ENCODE peak calls at places on chromosomes 12 and 14, in six cellular contexts. One of them, this sample, is unnamed.

GRCh38 chr12:93776581-93777018 is 99.4 kb downstream of the CRADD start:
- DNase-seq in lung: no peak
- DNase-seq in cardiac muscle cell: no peak
- DNase-seq in glutamatergic neuron: no peak
- DNase-seq in GM10248: no peak
- DNase-seq in astrocyte of the spinal cord: peak
- DNase-seq in this sample: no peak

GRCh38 chr14:106317593-106317992 is 791.2 kb downstream of the TMEM121 start:
- DNase-seq in lung: no peak
- DNase-seq in cardiac muscle cell: no peak
- DNase-seq in glutamatergic neuron: no peak
- DNase-seq in GM10248: no peak
- DNase-seq in astrocyte of the spinal cord: no peak
- DNase-seq in this sample: no peak

GRCh38 chr14:54152351-54152750 is 195.7 kb upstream of the BMP4 start:
- DNase-seq in lung: no peak
- DNase-seq in cardiac muscle cell: no peak
- DNase-seq in glutamatergic neuron: no peak
- DNase-seq in GM10248: no peak
- DNase-seq in astrocyte of the spinal cord: no peak
- DNase-seq in this sample: no peak

GRCh38 chr12:71685312-71685906 is 473 bp upstream of the TMEM19 start:
- DNase-seq in lung: no peak
- DNase-seq in cardiac muscle cell: no peak
- DNase-seq in glutamatergic neuron: no peak
- DNase-seq in GM10248: no peak
- DNase-seq in astrocyte of the spinal cord: no peak
- DNase-seq in this sample: no peak

GRCh38 chr12:44874981-44875416 is 1.1 kb downstream of the NELL2 start:
- DNase-seq in lung: no peak
- DNase-seq in cardiac muscle cell: no peak
- DNase-seq in glutamatergic neuron: no peak
- DNase-seq in GM10248: peak
- DNase-seq in astrocyte of the spinal cord: no peak
- DNase-seq in this sample: no peak

GRCh38 chr14:100623961-100624360 is 36.7 kb upstream of the BEGAIN start:
- DNase-seq in lung: no peak
- DNase-seq in cardiac muscle cell: no peak
- DNase-seq in glutamatergic neuron: no peak
- DNase-seq in GM10248: no peak
- DNase-seq in astrocyte of the spinal cord: no peak
- DNase-seq in this sample: no peak

GRCh38 chr14:36771256-36771655 is 109.6 kb downstream of the PAX9 start:
- DNase-seq in lung: no peak
- DNase-seq in cardiac muscle cell: no peak
- DNase-seq in glutamatergic neuron: no peak
- DNase-seq in GM10248: no peak
- DNase-seq in astrocyte of the spinal cord: no peak
- DNase-seq in this sample: no peak

GRCh38 chr12:6229224-6229748 is 29.1 kb downstream of the CD9 start:
- DNase-seq in lung: no peak
- DNase-seq in cardiac muscle cell: no peak
- DNase-seq in glutamatergic neuron: no peak
- DNase-seq in GM10248: no peak
- DNase-seq in astrocyte of the spinal cord: no peak
- DNase-seq in this sample: no peak

GRCh38 chr12:120397827-120398563 is 29.0 kb upstream of the MSI1 start:
- DNase-seq in lung: no peak
- DNase-seq in cardiac muscle cell: no peak
- DNase-seq in glutamatergic neuron: no peak
- DNase-seq in GM10248: no peak
- DNase-seq in astrocyte of the spinal cord: peak
- DNase-seq in this sample: no peak

GRCh38 chr14:69719501-69719951 is 47.4 kb upstream of the SRSF5 start:
- DNase-seq in lung: no peak
- DNase-seq in cardiac muscle cell: no peak
- DNase-seq in glutamatergic neuron: no peak
- DNase-seq in GM10248: no peak
- DNase-seq in astrocyte of the spinal cord: peak
- DNase-seq in this sample: no peak

GRCh38 chr12:93106910-93107309 is 177.8 kb upstream of the EEA1 start:
- DNase-seq in lung: no peak
- DNase-seq in cardiac muscle cell: no peak
- DNase-seq in glutamatergic neuron: no peak
- DNase-seq in GM10248: no peak
- DNase-seq in astrocyte of the spinal cord: no peak
- DNase-seq in this sample: no peak

GRCh38 chr14:61063461-61063860 is 82.4 kb downstream of the SLC38A6 start:
- DNase-seq in lung: no peak
- DNase-seq in cardiac muscle cell: no peak
- DNase-seq in glutamatergic neuron: no peak
- DNase-seq in GM10248: no peak
- DNase-seq in astrocyte of the spinal cord: no peak
- DNase-seq in this sample: no peak

GRCh38 chr12:125021771-125022170 is 28.3 kb downstream of the BRI3BP start:
- DNase-seq in lung: no peak
- DNase-seq in cardiac muscle cell: no peak
- DNase-seq in glutamatergic neuron: no peak
- DNase-seq in GM10248: no peak
- DNase-seq in astrocyte of the spinal cord: no peak
- DNase-seq in this sample: no peak

GRCh38 chr12:38704455-38704854 is 200.9 kb downstream of the CPNE8 start:
- DNase-seq in lung: no peak
- DNase-seq in cardiac muscle cell: no peak
- DNase-seq in glutamatergic neuron: no peak
- DNase-seq in GM10248: no peak
- DNase-seq in astrocyte of the spinal cord: no peak
- DNase-seq in this sample: no peak

GRCh38 chr12:8678661-8679111 is 16.1 kb upstream of the MFAP5 start:
- DNase-seq in lung: no peak
- DNase-seq in cardiac muscle cell: no peak
- DNase-seq in glutamatergic neuron: no peak
- DNase-seq in GM10248: no peak
- DNase-seq in astrocyte of the spinal cord: peak
- DNase-seq in this sample: no peak

GRCh38 chr12:68932123-68932700 is 759 bp downstream of the CPM start:
- DNase-seq in lung: peak
- DNase-seq in cardiac muscle cell: no peak
- DNase-seq in glutamatergic neuron: no peak
- DNase-seq in GM10248: peak
- DNase-seq in astrocyte of the spinal cord: no peak
- DNase-seq in this sample: no peak

GRCh38 chr12:39723831-39724230 is 104.2 kb upstream of the ABCD2 start:
- DNase-seq in lung: no peak
- DNase-seq in cardiac muscle cell: no peak
- DNase-seq in glutamatergic neuron: peak
- DNase-seq in GM10248: no peak
- DNase-seq in astrocyte of the spinal cord: peak
- DNase-seq in this sample: no peak

GRCh38 chr12:107337354-107338095 is 244.2 kb upstream of the CRY1 start:
- DNase-seq in lung: no peak
- DNase-seq in cardiac muscle cell: no peak
- DNase-seq in glutamatergic neuron: no peak
- DNase-seq in GM10248: no peak
- DNase-seq in astrocyte of the spinal cord: peak
- DNase-seq in this sample: no peak

GRCh38 chr14:61569783-61570182 is 125.5 kb upstream of the HIF1A start:
- DNase-seq in lung: peak
- DNase-seq in cardiac muscle cell: no peak
- DNase-seq in glutamatergic neuron: no peak
- DNase-seq in GM10248: no peak
- DNase-seq in astrocyte of the spinal cord: peak
- DNase-seq in this sample: no peak

GRCh38 chr12:71594214-71594948 is 69.3 kb downstream of the ZFC3H1 start:
- DNase-seq in lung: no peak
- DNase-seq in cardiac muscle cell: peak
- DNase-seq in glutamatergic neuron: no peak
- DNase-seq in GM10248: no peak
- DNase-seq in astrocyte of the spinal cord: no peak
- DNase-seq in this sample: no peak

DNA sequence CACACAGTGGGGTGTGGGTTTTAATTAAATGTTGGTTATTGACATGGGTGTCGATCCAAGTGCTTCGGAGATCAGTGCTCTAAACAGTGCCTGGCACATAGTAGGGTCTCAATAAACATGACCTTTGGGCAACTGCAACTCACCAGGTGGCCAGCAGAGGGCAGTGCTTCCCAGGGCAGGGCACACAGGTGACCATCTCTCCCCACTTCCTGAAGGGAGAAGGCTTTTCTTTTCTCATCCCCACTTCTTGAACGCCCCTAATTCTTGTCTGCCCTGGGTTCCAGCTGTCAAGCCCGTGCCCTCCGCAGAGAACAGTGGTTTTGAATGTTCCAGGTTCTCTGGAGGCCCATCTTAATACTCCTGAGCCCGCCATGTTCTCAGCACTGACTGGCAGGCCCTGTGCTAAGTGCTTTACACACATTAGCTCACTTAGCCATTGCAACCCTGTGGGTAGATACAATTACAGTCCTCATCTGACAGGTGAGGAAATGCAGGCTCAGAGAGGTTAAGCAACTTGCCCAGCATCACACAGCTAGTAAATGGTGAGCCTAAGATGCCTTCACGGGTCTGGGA is 16.3 kb downstream of the RAPGEF3 start:
- DNase-seq in lung: peak
- DNase-seq in cardiac muscle cell: no peak
- DNase-seq in glutamatergic neuron: peak
- DNase-seq in GM10248: peak
- DNase-seq in astrocyte of the spinal cord: peak
- DNase-seq in this sample: no peak
- TF ChIP-seq CTCF in lung: peak
- TF ChIP-seq CTCF in cardiac muscle cell: peak
- TF ChIP-seq CTCF in glutamatergic neuron: peak
- TF ChIP-seq CTCF in GM10248: peak
- TF ChIP-seq CTCF in astrocyte of the spinal cord: peak
- TF ChIP-seq CTCF in this sample: peak

DNA sequence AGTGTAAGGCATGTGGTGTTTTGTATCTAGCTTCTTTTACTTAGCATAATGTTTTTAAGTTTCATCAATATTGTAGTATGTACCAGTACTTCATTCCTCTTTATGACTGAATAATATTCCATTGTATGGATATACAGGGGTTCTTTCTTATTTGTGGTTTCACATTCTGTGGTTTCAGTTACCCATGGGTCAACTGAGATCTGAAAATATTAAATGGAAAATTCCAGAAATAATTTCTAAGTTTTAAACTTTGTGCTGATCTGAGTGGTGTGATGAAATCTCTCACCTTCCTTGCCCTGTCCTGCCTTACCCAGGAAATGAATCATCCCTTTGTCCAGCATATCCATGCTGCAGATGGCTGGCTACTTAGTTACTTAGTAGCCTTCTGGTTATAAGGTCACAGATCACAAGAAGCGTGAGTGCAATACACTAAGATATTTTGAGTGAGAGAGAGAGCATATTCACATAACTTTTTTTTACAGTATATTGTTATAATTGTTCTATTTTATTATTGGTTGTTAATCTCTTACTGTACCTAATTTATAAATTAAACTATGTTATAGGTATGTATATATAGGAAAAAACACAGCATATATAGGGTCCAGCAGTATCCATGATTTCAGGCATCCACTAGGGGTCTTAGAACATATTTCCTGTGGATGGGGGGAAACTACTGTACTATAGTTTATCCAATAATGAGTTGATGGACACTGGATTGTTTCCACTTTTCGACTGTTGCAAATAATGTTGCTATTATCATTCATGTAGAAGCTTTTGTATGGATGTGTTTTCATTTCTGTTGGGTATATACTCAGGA is 59.6 kb upstream of the LRTM2 start:
- DNase-seq in lung: no peak
- DNase-seq in cardiac muscle cell: no peak
- DNase-seq in glutamatergic neuron: no peak
- DNase-seq in GM10248: no peak
- DNase-seq in astrocyte of the spinal cord: peak
- DNase-seq in this sample: no peak
- TF ChIP-seq CTCF in lung: no peak
- TF ChIP-seq CTCF in cardiac muscle cell: no peak
- TF ChIP-seq CTCF in glutamatergic neuron: no peak
- TF ChIP-seq CTCF in GM10248: no peak
- TF ChIP-seq CTCF in astrocyte of the spinal cord: no peak
- TF ChIP-seq CTCF in this sample: no peak

GRCh38 chr12:642633-643477 is 20.4 kb downstream of the NINJ2 start:
- DNase-seq in lung: peak
- DNase-seq in cardiac muscle cell: peak
- DNase-seq in glutamatergic neuron: peak
- DNase-seq in GM10248: peak
- DNase-seq in astrocyte of the spinal cord: peak
- DNase-seq in this sample: no peak
- TF ChIP-seq CTCF in lung: no peak
- TF ChIP-seq CTCF in cardiac muscle cell: peak
- TF ChIP-seq CTCF in glutamatergic neuron: peak
- TF ChIP-seq CTCF in GM10248: peak
- TF ChIP-seq CTCF in astrocyte of the spinal cord: peak
- TF ChIP-seq CTCF in this sample: peak

GRCh38 chr14:94408546-94409095 is 20.2 kb upstream of the SERPINA1 start:
- DNase-seq in lung: no peak
- DNase-seq in cardiac muscle cell: no peak
- DNase-seq in glutamatergic neuron: no peak
- DNase-seq in GM10248: no peak
- DNase-seq in astrocyte of the spinal cord: no peak
- DNase-seq in this sample: peak

GRCh38 chr14:94411638-94412037 is 23.2 kb upstream of the SERPINA1 start:
- DNase-seq in lung: no peak
- DNase-seq in cardiac muscle cell: no peak
- DNase-seq in glutamatergic neuron: no peak
- DNase-seq in GM10248: no peak
- DNase-seq in astrocyte of the spinal cord: no peak
- DNase-seq in this sample: peak

GRCh38 chr14:94407906-94408305 is 19.5 kb upstream of the SERPINA1 start:
- DNase-seq in lung: no peak
- DNase-seq in cardiac muscle cell: no peak
- DNase-seq in glutamatergic neuron: no peak
- DNase-seq in GM10248: no peak
- DNase-seq in astrocyte of the spinal cord: no peak
- DNase-seq in this sample: no peak

DNA sequence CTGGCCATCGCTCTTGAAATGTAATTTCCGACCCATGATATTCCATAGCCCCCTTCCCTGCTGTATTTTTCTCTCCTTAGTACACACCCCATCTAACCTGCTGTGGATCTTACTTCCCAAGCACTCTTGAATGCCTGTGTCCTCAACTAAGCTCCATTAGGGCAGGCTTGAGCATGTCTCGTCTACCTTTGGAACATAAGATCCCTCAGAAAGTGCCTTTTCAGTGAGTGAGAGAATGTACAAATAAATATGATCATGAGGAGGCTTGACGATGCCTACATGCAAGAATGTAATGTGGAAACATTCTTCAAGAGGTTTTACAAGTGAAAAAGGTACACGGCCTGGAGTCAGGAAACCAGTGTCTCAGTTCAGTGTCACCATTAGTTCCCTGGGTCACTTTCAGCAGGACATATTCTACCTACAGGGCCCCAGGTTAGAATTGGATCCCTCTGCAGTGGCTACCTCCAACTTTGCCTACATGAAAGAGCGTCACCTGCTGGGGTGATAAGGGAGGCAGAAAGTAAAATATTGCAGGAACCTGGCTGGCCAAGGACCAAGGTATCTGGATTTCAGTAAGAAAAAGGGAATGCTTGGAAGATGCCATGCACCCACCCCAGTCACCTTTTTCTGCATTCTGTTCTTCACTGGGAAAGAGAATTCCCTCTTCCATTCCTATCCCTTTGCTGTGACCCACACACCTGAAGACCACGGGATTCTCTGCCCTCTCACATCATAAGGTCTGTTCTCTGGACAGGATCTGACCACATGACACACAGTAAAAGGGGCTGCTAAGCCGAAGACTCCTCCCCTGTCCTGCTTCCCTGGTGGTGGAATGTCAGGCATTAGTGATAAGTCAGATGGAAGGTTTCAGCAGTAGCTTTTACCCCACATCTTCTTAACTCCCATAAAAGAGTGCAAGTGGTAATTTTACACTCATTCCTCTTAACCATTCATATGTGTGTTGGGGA is 24.6 kb upstream of the SERPINA1 start:
- DNase-seq in lung: no peak
- DNase-seq in cardiac muscle cell: no peak
- DNase-seq in glutamatergic neuron: no peak
- DNase-seq in GM10248: no peak
- DNase-seq in astrocyte of the spinal cord: no peak
- DNase-seq in this sample: peak
- TF ChIP-seq CTCF in lung: peak
- TF ChIP-seq CTCF in cardiac muscle cell: peak
- TF ChIP-seq CTCF in glutamatergic neuron: no peak
- TF ChIP-seq CTCF in GM10248: peak
- TF ChIP-seq CTCF in astrocyte of the spinal cord: peak
- TF ChIP-seq CTCF in this sample: no peak

This sample was measured in vagina.